ENCODE peak calls at places on chromosomes 11 and 22, in ten cellular contexts. One of them, this sample, is unnamed.

GRCh38 chr11:114137054-114137453 is 77.5 kb downstream of the ZBTB16 start:
- DNase-seq in RCC 7860: no peak
- DNase-seq in neural crest cell: no peak
- DNase-seq in stimulated activated naive CD4-positive, alpha-beta T cell: no peak
- DNase-seq in H7: no peak
- DNase-seq in astrocyte of the spinal cord: no peak
- DNase-seq in NCI-H774: no peak
- DNase-seq in amniotic stem cell: no peak
- DNase-seq in stimulated activated CD8-positive, alpha-beta memory T cell treated with anti-CD3 and anti-CD28 coated beads, Interleukin-2, amount 100 ng/mL, for 48 hours: no peak
- DNase-seq in DND-41: no peak
- DNase-seq in this sample: no peak

GRCh38 chr11:64803846-64804345 is 882 bp upstream of the MAP4K2 start:
- DNase-seq in RCC 7860: no peak
- DNase-seq in neural crest cell: no peak
- DNase-seq in stimulated activated naive CD4-positive, alpha-beta T cell: no peak
- DNase-seq in H7: peak; percentile 86
- DNase-seq in astrocyte of the spinal cord: no peak
- DNase-seq in NCI-H774: peak; percentile 32
- DNase-seq in amniotic stem cell: no peak
- DNase-seq in stimulated activated CD8-positive, alpha-beta memory T cell treated with anti-CD3 and anti-CD28 coated beads, Interleukin-2, amount 100 ng/mL, for 48 hours: no peak
- DNase-seq in DND-41: peak; percentile 19
- DNase-seq in this sample: no peak

GRCh38 chr22:44646141-44646540 is 55.9 kb upstream of the PRR5 start:
- DNase-seq in RCC 7860: no peak
- DNase-seq in neural crest cell: no peak
- DNase-seq in stimulated activated naive CD4-positive, alpha-beta T cell: no peak
- DNase-seq in H7: no peak
- DNase-seq in astrocyte of the spinal cord: no peak
- DNase-seq in NCI-H774: no peak
- DNase-seq in amniotic stem cell: no peak
- DNase-seq in stimulated activated CD8-positive, alpha-beta memory T cell treated with anti-CD3 and anti-CD28 coated beads, Interleukin-2, amount 100 ng/mL, for 48 hours: no peak
- DNase-seq in DND-41: no peak
- DNase-seq in this sample: no peak

GRCh38 chr11:71491531-71492329 is 35.3 kb upstream of the KRTAP5-7 start:
- DNase-seq in RCC 7860: no peak
- DNase-seq in neural crest cell: no peak
- DNase-seq in stimulated activated naive CD4-positive, alpha-beta T cell: no peak
- DNase-seq in H7: no peak
- DNase-seq in astrocyte of the spinal cord: no peak
- DNase-seq in NCI-H774: no peak
- DNase-seq in amniotic stem cell: no peak
- DNase-seq in stimulated activated CD8-positive, alpha-beta memory T cell treated with anti-CD3 and anti-CD28 coated beads, Interleukin-2, amount 100 ng/mL, for 48 hours: no peak
- DNase-seq in DND-41: no peak
- DNase-seq in this sample: no peak

GRCh38 chr11:62500066-62501035 is 46.3 kb downstream of the AHNAK start:
- DNase-seq in RCC 7860: no peak
- DNase-seq in neural crest cell: no peak
- DNase-seq in stimulated activated naive CD4-positive, alpha-beta T cell: no peak
- DNase-seq in H7: peak; percentile 64
- DNase-seq in astrocyte of the spinal cord: no peak
- DNase-seq in NCI-H774: peak; percentile 53
- DNase-seq in amniotic stem cell: no peak
- DNase-seq in stimulated activated CD8-positive, alpha-beta memory T cell treated with anti-CD3 and anti-CD28 coated beads, Interleukin-2, amount 100 ng/mL, for 48 hours: no peak
- DNase-seq in DND-41: no peak
- DNase-seq in this sample: no peak

GRCh38 chr22:34845391-34845790 is 220.6 kb upstream of the ISX start:
- DNase-seq in RCC 7860: peak; percentile 63
- DNase-seq in neural crest cell: no peak
- DNase-seq in stimulated activated naive CD4-positive, alpha-beta T cell: no peak
- DNase-seq in H7: no peak
- DNase-seq in astrocyte of the spinal cord: no peak
- DNase-seq in NCI-H774: no peak
- DNase-seq in amniotic stem cell: peak; percentile 14
- DNase-seq in stimulated activated CD8-positive, alpha-beta memory T cell treated with anti-CD3 and anti-CD28 coated beads, Interleukin-2, amount 100 ng/mL, for 48 hours: no peak
- DNase-seq in DND-41: no peak
- DNase-seq in this sample: peak; percentile 16

GRCh38 chr11:118222437-118222836 is 2.4 kb downstream of the JAML start:
- DNase-seq in RCC 7860: no peak
- DNase-seq in neural crest cell: no peak
- DNase-seq in stimulated activated naive CD4-positive, alpha-beta T cell: no peak
- DNase-seq in H7: no peak
- DNase-seq in astrocyte of the spinal cord: no peak
- DNase-seq in NCI-H774: no peak
- DNase-seq in amniotic stem cell: no peak
- DNase-seq in stimulated activated CD8-positive, alpha-beta memory T cell treated with anti-CD3 and anti-CD28 coated beads, Interleukin-2, amount 100 ng/mL, for 48 hours: no peak
- DNase-seq in DND-41: no peak
- DNase-seq in this sample: no peak

GRCh38 chr22:30541979-30542810 is 4.3 kb downstream of the SEC14L6 start:
- DNase-seq in RCC 7860: peak; percentile 62
- DNase-seq in neural crest cell: peak; percentile 50
- DNase-seq in stimulated activated naive CD4-positive, alpha-beta T cell: no peak
- DNase-seq in H7: peak; percentile 86
- DNase-seq in astrocyte of the spinal cord: no peak
- DNase-seq in NCI-H774: no peak
- DNase-seq in amniotic stem cell: no peak
- DNase-seq in stimulated activated CD8-positive, alpha-beta memory T cell treated with anti-CD3 and anti-CD28 coated beads, Interleukin-2, amount 100 ng/mL, for 48 hours: no peak
- DNase-seq in DND-41: no peak
- DNase-seq in this sample: peak; percentile 30

GRCh38 chr11:115980336-115980735 is 476.1 kb upstream of the CADM1 start:
- DNase-seq in RCC 7860: no peak
- DNase-seq in neural crest cell: no peak
- DNase-seq in stimulated activated naive CD4-positive, alpha-beta T cell: no peak
- DNase-seq in H7: no peak
- DNase-seq in astrocyte of the spinal cord: no peak
- DNase-seq in NCI-H774: no peak
- DNase-seq in amniotic stem cell: no peak
- DNase-seq in stimulated activated CD8-positive, alpha-beta memory T cell treated with anti-CD3 and anti-CD28 coated beads, Interleukin-2, amount 100 ng/mL, for 48 hours: no peak
- DNase-seq in DND-41: no peak
- DNase-seq in this sample: no peak

This sample was measured in adipocyte.